ENCODE peak calls at places on chromosomes 13 and 19, in ten cellular contexts. One of them, this sample, is unnamed.

GRCh38 chr19:52710538-52710937 is 24.3 kb downstream of the ZNF611 start:
- DNase-seq in adrenal gland: no peak
- DNase-seq in left ventricle myocardium inferior: no peak
- DNase-seq in HFF-Myc: no peak
- DNase-seq in lung: no peak
- DNase-seq in GM12865: no peak
- DNase-seq in tibial artery: no peak
- DNase-seq in dorsolateral prefrontal cortex: no peak
- DNase-seq in gastrocnemius medialis: no peak
- DNase-seq in stomach: no peak
- DNase-seq in this sample: no peak

GRCh38 chr13:109647046-109647445 is 139.3 kb downstream of the IRS2 start:
- DNase-seq in gastrocnemius medialis: no peak
- DNase-seq in stomach: no peak
- DNase-seq in GM12865: no peak
- DNase-seq in dorsolateral prefrontal cortex: no peak
- DNase-seq in HFF-Myc: no peak
- DNase-seq in tibial artery: no peak
- DNase-seq in lung: no peak
- DNase-seq in left ventricle myocardium inferior: no peak
- DNase-seq in adrenal gland: no peak
- DNase-seq in this sample: peak

GRCh38 chr13:110624766-110625756 is 9.7 kb downstream of the NAXD start:
- DNase-seq in lung: no peak
- DNase-seq in left ventricle myocardium inferior: no peak
- DNase-seq in tibial artery: no peak
- DNase-seq in gastrocnemius medialis: no peak
- DNase-seq in GM12865: no peak
- DNase-seq in dorsolateral prefrontal cortex: no peak
- DNase-seq in HFF-Myc: no peak
- DNase-seq in adrenal gland: no peak
- DNase-seq in stomach: peak
- DNase-seq in this sample: no peak

GRCh38 chr13:112010714-112011113 is 56.2 kb upstream of the SOX1 start:
- DNase-seq in left ventricle myocardium inferior: no peak
- DNase-seq in lung: no peak
- DNase-seq in HFF-Myc: no peak
- DNase-seq in dorsolateral prefrontal cortex: no peak
- DNase-seq in adrenal gland: no peak
- DNase-seq in GM12865: no peak
- DNase-seq in tibial artery: no peak
- DNase-seq in gastrocnemius medialis: no peak
- DNase-seq in stomach: no peak
- DNase-seq in this sample: no peak

GRCh38 chr19:54460230-54461005 is 3.2 kb downstream of the LENG9 start:
- DNase-seq in HFF-Myc: no peak
- DNase-seq in lung: no peak
- DNase-seq in gastrocnemius medialis: no peak
- DNase-seq in adrenal gland: peak
- DNase-seq in GM12865: no peak
- DNase-seq in stomach: no peak
- DNase-seq in left ventricle myocardium inferior: no peak
- DNase-seq in dorsolateral prefrontal cortex: no peak
- DNase-seq in tibial artery: no peak
- DNase-seq in this sample: no peak

GRCh38 chr13:25170554-25171107 is 1.5 kb downstream of the AMER2 start:
- DNase-seq in adrenal gland: peak
- DNase-seq in HFF-Myc: no peak
- DNase-seq in GM12865: no peak
- DNase-seq in lung: no peak
- DNase-seq in stomach: no peak
- DNase-seq in dorsolateral prefrontal cortex: peak
- DNase-seq in gastrocnemius medialis: no peak
- DNase-seq in left ventricle myocardium inferior: no peak
- DNase-seq in tibial artery: no peak
- DNase-seq in this sample: no peak

GRCh38 chr19:52248256-52248655 is 21.1 kb upstream of the ZNF766 start:
- DNase-seq in gastrocnemius medialis: peak
- DNase-seq in HFF-Myc: no peak
- DNase-seq in stomach: peak
- DNase-seq in GM12865: no peak
- DNase-seq in dorsolateral prefrontal cortex: no peak
- DNase-seq in tibial artery: peak
- DNase-seq in lung: peak
- DNase-seq in left ventricle myocardium inferior: peak
- DNase-seq in adrenal gland: no peak
- DNase-seq in this sample: peak

GRCh38 chr19:50492303-50493052 is 15.8 kb upstream of the GARIN5A start:
- DNase-seq in adrenal gland: no peak
- DNase-seq in left ventricle myocardium inferior: no peak
- DNase-seq in tibial artery: no peak
- DNase-seq in lung: no peak
- DNase-seq in dorsolateral prefrontal cortex: no peak
- DNase-seq in HFF-Myc: no peak
- DNase-seq in gastrocnemius medialis: no peak
- DNase-seq in GM12865: no peak
- DNase-seq in stomach: no peak
- DNase-seq in this sample: no peak

GRCh38 chr13:28754698-28755545 is 36.2 kb upstream of the SLC46A3 start:
- DNase-seq in gastrocnemius medialis: no peak
- DNase-seq in GM12865: no peak
- DNase-seq in lung: peak
- DNase-seq in stomach: no peak
- DNase-seq in dorsolateral prefrontal cortex: no peak
- DNase-seq in HFF-Myc: no peak
- DNase-seq in left ventricle myocardium inferior: peak
- DNase-seq in adrenal gland: no peak
- DNase-seq in tibial artery: no peak
- DNase-seq in this sample: peak

GRCh38 chr19:58562126-58563033 is 4.0 kb upstream of the UBE2M start:
- DNase-seq in adrenal gland: peak
- DNase-seq in lung: no peak
- DNase-seq in stomach: peak
- DNase-seq in HFF-Myc: no peak
- DNase-seq in GM12865: peak
- DNase-seq in gastrocnemius medialis: no peak
- DNase-seq in left ventricle myocardium inferior: peak
- DNase-seq in dorsolateral prefrontal cortex: no peak
- DNase-seq in tibial artery: no peak
- DNase-seq in this sample: peak

GRCh38 chr13:90757127-90757680 is 590.3 kb upstream of the MIR17HG start:
- DNase-seq in adrenal gland: no peak
- DNase-seq in dorsolateral prefrontal cortex: no peak
- DNase-seq in tibial artery: no peak
- DNase-seq in HFF-Myc: no peak
- DNase-seq in lung: no peak
- DNase-seq in stomach: no peak
- DNase-seq in gastrocnemius medialis: no peak
- DNase-seq in GM12865: no peak
- DNase-seq in left ventricle myocardium inferior: no peak
- DNase-seq in this sample: no peak

GRCh38 chr13:29196409-29197074 is 376.4 kb downstream of the MTUS2 start:
- DNase-seq in tibial artery: no peak
- DNase-seq in stomach: no peak
- DNase-seq in dorsolateral prefrontal cortex: no peak
- DNase-seq in HFF-Myc: no peak
- DNase-seq in lung: no peak
- DNase-seq in GM12865: peak
- DNase-seq in gastrocnemius medialis: no peak
- DNase-seq in left ventricle myocardium inferior: no peak
- DNase-seq in adrenal gland: no peak
- DNase-seq in this sample: no peak

GRCh38 chr13:25963681-25964080 is 88.1 kb downstream of the SHISA2 start:
- DNase-seq in GM12865: no peak
- DNase-seq in HFF-Myc: no peak
- DNase-seq in stomach: no peak
- DNase-seq in lung: no peak
- DNase-seq in left ventricle myocardium inferior: no peak
- DNase-seq in gastrocnemius medialis: no peak
- DNase-seq in tibial artery: no peak
- DNase-seq in adrenal gland: no peak
- DNase-seq in dorsolateral prefrontal cortex: no peak
- DNase-seq in this sample: peak

GRCh38 chr13:19864018-19864338 is 529 bp upstream of the ZMYM5 start:
- DNase-seq in adrenal gland: peak
- DNase-seq in GM12865: peak
- DNase-seq in left ventricle myocardium inferior: peak
- DNase-seq in gastrocnemius medialis: peak
- DNase-seq in HFF-Myc: no peak
- DNase-seq in stomach: peak
- DNase-seq in dorsolateral prefrontal cortex: no peak
- DNase-seq in tibial artery: peak
- DNase-seq in lung: peak
- DNase-seq in this sample: peak

GRCh38 chr13:42110410-42111155 is 62.1 kb downstream of the DGKH start:
- DNase-seq in HFF-Myc: peak
- DNase-seq in dorsolateral prefrontal cortex: no peak
- DNase-seq in tibial artery: no peak
- DNase-seq in left ventricle myocardium inferior: no peak
- DNase-seq in gastrocnemius medialis: no peak
- DNase-seq in GM12865: peak
- DNase-seq in adrenal gland: peak
- DNase-seq in lung: no peak
- DNase-seq in stomach: no peak
- DNase-seq in this sample: peak

GRCh38 chr19:57465680-57466381 is 8.9 kb upstream of the VN1R1 start:
- DNase-seq in GM12865: peak
- DNase-seq in stomach: no peak
- DNase-seq in dorsolateral prefrontal cortex: no peak
- DNase-seq in HFF-Myc: no peak
- DNase-seq in left ventricle myocardium inferior: no peak
- DNase-seq in lung: no peak
- DNase-seq in gastrocnemius medialis: no peak
- DNase-seq in tibial artery: no peak
- DNase-seq in adrenal gland: no peak
- DNase-seq in this sample: peak
- H3K4me3 ChIP-seq in GM12865: no peak
- H3K4me3 ChIP-seq in stomach: no peak
- H3K4me3 ChIP-seq in dorsolateral prefrontal cortex: no peak
- H3K4me3 ChIP-seq in HFF-Myc: no peak
- H3K4me3 ChIP-seq in left ventricle myocardium inferior: no peak
- H3K4me3 ChIP-seq in lung: no peak
- H3K4me3 ChIP-seq in gastrocnemius medialis: no peak
- H3K4me3 ChIP-seq in tibial artery: no peak
- H3K4me3 ChIP-seq in adrenal gland: no peak
- H3K4me3 ChIP-seq in this sample: no peak

GRCh38 chr19:35334064-35334753 is 5.2 kb downstream of the CD22 start:
- DNase-seq in HFF-Myc: no peak
- DNase-seq in tibial artery: no peak
- DNase-seq in adrenal gland: no peak
- DNase-seq in left ventricle myocardium inferior: no peak
- DNase-seq in GM12865: peak
- DNase-seq in dorsolateral prefrontal cortex: no peak
- DNase-seq in lung: no peak
- DNase-seq in stomach: no peak
- DNase-seq in gastrocnemius medialis: no peak
- DNase-seq in this sample: no peak
- H3K4me3 ChIP-seq in HFF-Myc: no peak
- H3K4me3 ChIP-seq in tibial artery: no peak
- H3K4me3 ChIP-seq in adrenal gland: no peak
- H3K4me3 ChIP-seq in left ventricle myocardium inferior: no peak
- H3K4me3 ChIP-seq in GM12865: peak
- H3K4me3 ChIP-seq in dorsolateral prefrontal cortex: no peak
- H3K4me3 ChIP-seq in lung: no peak
- H3K4me3 ChIP-seq in stomach: no peak
- H3K4me3 ChIP-seq in gastrocnemius medialis: no peak
- H3K4me3 ChIP-seq in this sample: no peak

DNA sequence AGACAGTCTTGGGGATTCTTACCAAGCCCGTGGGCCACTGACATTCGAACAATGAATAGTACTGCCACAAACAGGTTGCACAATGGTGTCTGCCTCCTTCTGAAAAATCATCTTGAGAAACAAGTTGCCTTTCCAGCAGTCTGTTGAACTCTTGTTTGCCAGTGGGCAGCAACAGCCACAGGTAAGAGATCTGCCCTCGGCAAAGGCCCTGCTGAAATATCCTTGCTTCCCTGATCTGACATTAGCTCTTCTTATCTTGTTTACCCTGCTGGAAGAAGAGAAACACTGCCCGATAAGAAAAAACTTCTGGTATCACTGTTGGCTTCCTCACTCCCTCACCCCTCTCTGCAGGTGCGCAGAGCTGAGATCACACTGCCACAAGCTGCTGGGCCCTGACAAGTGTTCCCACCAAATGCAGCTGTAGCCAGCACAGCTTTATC is 2.0 kb downstream of the DOCK9 start:
- DNase-seq in adrenal gland: no peak
- DNase-seq in lung: no peak
- DNase-seq in dorsolateral prefrontal cortex: no peak
- DNase-seq in tibial artery: no peak
- DNase-seq in GM12865: no peak
- DNase-seq in left ventricle myocardium inferior: no peak
- DNase-seq in gastrocnemius medialis: no peak
- DNase-seq in stomach: no peak
- DNase-seq in HFF-Myc: no peak
- DNase-seq in this sample: peak
- H3K4me3 ChIP-seq in adrenal gland: no peak
- H3K4me3 ChIP-seq in lung: peak
- H3K4me3 ChIP-seq in dorsolateral prefrontal cortex: peak
- H3K4me3 ChIP-seq in tibial artery: peak
- H3K4me3 ChIP-seq in GM12865: no peak
- H3K4me3 ChIP-seq in left ventricle myocardium inferior: peak
- H3K4me3 ChIP-seq in gastrocnemius medialis: peak
- H3K4me3 ChIP-seq in stomach: no peak
- H3K4me3 ChIP-seq in HFF-Myc: peak
- H3K4me3 ChIP-seq in this sample: peak

GRCh38 chr13:104525467-104525866 is 1459.2 kb upstream of the SLC10A2 start:
- DNase-seq in HFF-Myc: no peak
- DNase-seq in left ventricle myocardium inferior: no peak
- DNase-seq in GM12865: no peak
- DNase-seq in gastrocnemius medialis: no peak
- DNase-seq in tibial artery: no peak
- DNase-seq in dorsolateral prefrontal cortex: no peak
- DNase-seq in lung: no peak
- DNase-seq in adrenal gland: no peak
- DNase-seq in stomach: no peak
- DNase-seq in this sample: no peak

DNA sequence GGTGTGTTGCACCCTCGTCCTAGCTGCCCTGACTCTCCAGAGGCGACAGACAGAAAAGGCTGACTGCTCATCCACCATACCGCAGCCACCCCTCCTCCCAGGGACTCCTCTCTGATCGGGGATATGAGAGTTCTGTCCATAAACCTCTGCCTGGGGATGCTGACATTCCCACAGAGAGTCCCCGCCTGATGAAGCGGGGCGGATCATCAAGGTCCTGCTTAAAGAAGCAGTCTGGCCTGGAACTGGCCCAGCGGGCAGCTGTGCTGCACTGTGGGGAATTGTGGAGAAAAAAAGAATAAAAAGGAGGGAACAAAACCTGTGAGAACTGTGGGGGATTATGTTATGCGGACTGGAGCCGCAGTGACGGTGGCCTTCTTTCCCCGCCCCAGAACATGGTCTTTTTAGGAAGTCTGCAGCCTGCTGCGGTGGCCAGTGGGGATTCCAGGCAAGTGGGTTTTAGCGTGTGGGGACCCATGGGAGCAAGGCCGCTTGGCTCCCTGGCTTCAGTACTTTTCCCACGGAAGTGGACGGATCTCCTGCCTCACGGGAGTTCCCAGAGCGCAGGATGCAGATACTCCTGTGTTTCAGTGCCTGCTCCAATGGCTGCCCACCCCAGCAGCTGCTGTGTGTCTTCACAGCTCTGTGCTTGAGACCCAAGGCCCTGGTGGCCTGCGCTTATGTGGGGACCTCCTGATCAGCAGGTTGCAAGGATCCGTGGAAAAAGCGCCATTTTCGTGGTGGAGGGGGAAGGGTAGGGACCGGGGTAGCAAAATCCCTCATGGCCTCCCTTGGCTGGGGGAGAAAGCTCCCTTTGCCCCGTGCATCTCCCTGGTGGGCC is 1456.2 kb upstream of the SLC10A2 start:
- DNase-seq in adrenal gland: no peak
- DNase-seq in stomach: no peak
- DNase-seq in left ventricle myocardium inferior: peak
- DNase-seq in dorsolateral prefrontal cortex: no peak
- DNase-seq in gastrocnemius medialis: peak
- DNase-seq in GM12865: no peak
- DNase-seq in lung: no peak
- DNase-seq in HFF-Myc: no peak
- DNase-seq in tibial artery: no peak
- DNase-seq in this sample: no peak
- H3K4me3 ChIP-seq in adrenal gland: no peak
- H3K4me3 ChIP-seq in stomach: no peak
- H3K4me3 ChIP-seq in left ventricle myocardium inferior: no peak
- H3K4me3 ChIP-seq in dorsolateral prefrontal cortex: no peak
- H3K4me3 ChIP-seq in gastrocnemius medialis: no peak
- H3K4me3 ChIP-seq in GM12865: no peak
- H3K4me3 ChIP-seq in lung: no peak
- H3K4me3 ChIP-seq in HFF-Myc: no peak
- H3K4me3 ChIP-seq in tibial artery: no peak
- H3K4me3 ChIP-seq in this sample: no peak